ENCODE peak calls at places on chromosomes 5 and 9, in ten cellular contexts. W is GM12878, I is stomach, G is prostate gland, Z is K562, M is HCT116, Q is lower leg skin, J is IMR-90, X is GM12892, R is HepG2. V is an unnamed sample.

GRCh38 chr9:112861638-112862555 is 28.8 kb downstream of the SLC46A2 start:
- DNase-seq in M (no peak), J (peak; percentile 67), G (no peak), Q (no peak), I (no peak), R (no peak), W (no peak), Z (no peak), X (no peak), V (no peak)

GRCh38 chr5:113038714-113039113 is 62.1 kb downstream of the DCP2 start:
- DNase-seq in M (peak; percentile 19), X (no peak), J (peak; percentile 47), R (no peak), Z (no peak), Q (peak; percentile 34), W (no peak), I (no peak), G (no peak), V (no peak)

GRCh38 chr5:25544652-25545249 is 900.0 kb upstream of the CDH10 start:
- DNase-seq in M (peak; percentile 0), J (no peak), Q (no peak), R (peak; percentile 31), I (peak; percentile 25), W (peak; percentile 13), G (no peak), Z (peak; percentile 11), X (no peak), V (peak; percentile 1)

GRCh38 chr5:6261256-6261655 is 117.1 kb downstream of the MED10 start:
- DNase-seq in W (no peak), R (no peak), G (peak; percentile 48), J (no peak), M (no peak), I (no peak), Z (no peak), Q (peak; percentile 81), X (no peak), V (no peak)

GRCh38 chr9:27880640-27881039 is 307.4 kb upstream of the C9orf72 start:
- DNase-seq in X (no peak), J (no peak), Q (no peak), W (no peak), I (no peak), M (no peak), G (no peak), Z (no peak), R (no peak), V (no peak)

GRCh38 chr5:150053231-150053626 is 33.1 kb downstream of the CSF1R start:
- DNase-seq in I (no peak), Z (no peak), G (no peak), M (no peak), W (no peak), Q (peak; percentile 80), X (no peak), R (no peak), J (peak; percentile 85), V (no peak)

GRCh38 chr5:36607114-36607561 is 732 bp downstream of the SLC1A3 start:
- DNase-seq in W (no peak), X (no peak), G (peak; percentile 17), Z (no peak), M (peak; percentile 33), I (no peak), Q (peak; percentile 83), J (peak; percentile 30), R (no peak), V (no peak)

GRCh38 chr9:93062364-93062763 is 3.9 kb downstream of the SUSD3 start:
- DNase-seq in Z (no peak), R (no peak), X (no peak), I (no peak), J (no peak), G (no peak), M (no peak), Q (no peak), W (no peak), V (no peak)

GRCh38 chr5:134526483-134527155 is 1.1 kb downstream of the JADE2 start:
- DNase-seq in G (peak; percentile 73), J (no peak), R (peak; percentile 67), Z (peak; percentile 68), I (peak; percentile 82), W (no peak), X (peak; percentile 68), Q (peak; percentile 96), M (peak; percentile 84), V (peak; percentile 79)

GRCh38 chr5:134289509-134290113 is 63.7 kb upstream of the PPP2CA start:
- DNase-seq in J (peak; percentile 83), Q (no peak), X (peak; percentile 13), Z (peak; percentile 57), I (peak; percentile 42), G (peak; percentile 55), M (peak; percentile 83), W (peak; percentile 24), R (peak; percentile 84), V (peak; percentile 80)

GRCh38 chr5:147746986-147747385 is 35.5 kb downstream of the JAKMIP2 start:
- DNase-seq in X (no peak), J (no peak), Z (no peak), G (no peak), R (no peak), I (no peak), W (no peak), Q (no peak), M (no peak), V (no peak)

GRCh38 chr9:22992781-22993180 is 546.2 kb downstream of the DMRTA1 start:
- DNase-seq in I (no peak), W (no peak), M (no peak), J (no peak), Q (no peak), X (no peak), G (no peak), R (no peak), Z (no peak), V (no peak)

DNA sequence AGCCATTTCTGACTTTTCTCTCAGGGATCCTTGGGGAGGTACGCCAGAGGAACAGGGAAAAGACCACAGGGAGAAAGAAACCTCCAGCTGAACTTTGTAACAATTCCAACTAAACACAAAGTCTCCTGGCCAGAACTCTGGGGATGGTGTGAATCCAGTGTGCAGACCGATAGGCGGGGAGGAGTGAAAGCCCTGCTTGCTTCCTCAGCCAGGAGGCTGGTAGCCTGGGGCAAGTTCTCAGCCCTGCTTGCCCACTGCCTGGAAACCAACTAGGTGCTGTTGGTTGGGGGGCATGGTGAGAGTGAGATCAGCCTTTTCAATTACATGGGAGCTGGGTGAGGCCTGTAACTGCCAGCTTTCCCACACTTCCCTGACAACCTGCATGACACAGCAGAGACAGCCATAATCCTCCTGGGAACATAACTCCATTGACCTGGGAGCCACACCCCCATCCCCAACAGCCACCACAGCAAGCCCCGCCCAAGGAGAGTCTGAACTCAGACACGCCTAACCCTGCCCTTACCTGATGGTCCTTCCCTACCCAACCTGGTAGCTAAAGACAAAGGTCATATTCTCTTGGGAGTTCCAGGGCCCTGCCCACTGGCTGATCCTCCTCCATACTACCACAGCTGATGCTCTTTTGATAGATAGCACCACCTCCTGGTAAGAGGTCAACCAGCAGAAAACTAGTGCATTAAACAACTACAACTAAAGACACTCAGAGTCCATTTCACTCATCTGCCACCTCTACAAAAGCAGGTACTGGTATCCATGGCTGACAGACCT is 100.1 kb upstream of the TNFAIP8 start:
- DNase-seq in I (no peak), J (peak; percentile 5), Z (peak; percentile 27), G (no peak), M (peak; percentile 19), R (peak; percentile 74), X (no peak), W (no peak), Q (no peak), V (peak; percentile 49)
- TF ChIP-seq POLR2A in I (no peak), J (no peak), Z (no peak), G (no peak), M (no peak), R (no peak), X (no peak), W (no peak), Q (no peak), V (no peak)

GRCh38 chr9:126916909-126917308 is 2.3 kb downstream of the RALGPS1 start:
- DNase-seq in R (peak; percentile 48), Q (no peak), M (peak; percentile 16), J (no peak), W (no peak), I (no peak), G (no peak), X (no peak), Z (no peak), V (peak; percentile 9)
- TF ChIP-seq POLR2A in R (no peak), Q (no peak), M (no peak), J (no peak), W (no peak), I (no peak), G (no peak), X (no peak), Z (no peak), V (no peak)

GRCh38 chr9:109085510-109085909 is 34.2 kb downstream of the TMEM245 start:
- DNase-seq in R (peak; percentile 62), Q (no peak), I (no peak), M (no peak), W (no peak), Z (no peak), G (peak; percentile 28), J (no peak), X (no peak), V (no peak)

GRCh38 chr9:109086221-109086620 is 33.5 kb downstream of the TMEM245 start:
- DNase-seq in I (no peak), W (peak; percentile 38), M (no peak), G (no peak), J (peak; percentile 68), Z (no peak), X (no peak), R (no peak), Q (no peak), V (no peak)

GRCh38 chr9:109087795-109088194 is 32.0 kb downstream of the TMEM245 start:
- DNase-seq in J (no peak), M (no peak), X (no peak), I (no peak), W (no peak), Z (no peak), R (no peak), Q (no peak), G (no peak), V (no peak)

GRCh38 chr9:109092051-109092580 is 27.6 kb downstream of the TMEM245 start:
- DNase-seq in W (no peak), Z (no peak), Q (no peak), J (no peak), M (no peak), X (no peak), R (no peak), I (no peak), G (no peak), V (no peak)

GRCh38 chr9:109088221-109088620 is 31.5 kb downstream of the TMEM245 start:
- DNase-seq in Q (no peak), I (no peak), X (no peak), Z (no peak), G (no peak), J (peak; percentile 47), M (no peak), R (no peak), W (no peak), V (no peak)
- TF ChIP-seq POLR2A in Q (no peak), I (no peak), X (no peak), Z (no peak), G (no peak), J (no peak), M (no peak), R (no peak), W (no peak), V (no peak)

GRCh38 chr5:157447246-157447645 is 12.8 kb upstream of the NIPAL4 start:
- DNase-seq in G (peak; percentile 52), R (no peak), W (no peak), I (peak; percentile 76), X (no peak), J (no peak), M (no peak), Z (no peak), Q (no peak), V (peak; percentile 10)
- TF ChIP-seq POLR2A in G (peak; percentile 68), R (no peak), W (no peak), I (no peak), X (no peak), J (no peak), M (no peak), Z (no peak), Q (no peak), V (no peak)

V was measured in erythroblast.